ENCODE peak calls at places on chromosomes 7 and 10, in six cellular contexts. H, B, Z, T, C and E are unnamed samples.
A peak's percentile ranks its signal among the peaks of the same experiment; 100 is the strongest.

GRCh38 chr7:105830405-105831218 is 45.8 kb downstream of the ATXN7L1 start:
- DNase-seq in B (no peak), H (peak; percentile 93), T (no peak), C (peak; percentile 94), Z (peak; percentile 20), E (peak; percentile 98)

GRCh38 chr10:24240001-24240751 is 31.2 kb downstream of the KIAA1217 start:
- DNase-seq in Z (no peak), C (no peak), H (no peak), T (no peak), B (no peak), E (no peak)

GRCh38 chr10:68756766-68757165 is 35.7 kb downstream of the CCAR1 start:
- DNase-seq in B (no peak), Z (no peak), T (no peak), H (no peak), C (no peak), E (no peak)

GRCh38 chr10:36479073-36479472 is 646.3 kb upstream of the ANKRD30A start:
- DNase-seq in Z (no peak), H (no peak), T (no peak), B (no peak), C (no peak), E (no peak)

GRCh38 chr10:1679821-1680650 is 57.3 kb downstream of the ADARB2 start:
- DNase-seq in T (no peak), C (no peak), B (no peak), Z (no peak), H (no peak), E (no peak)

GRCh38 chr10:100579261-100579660 is 43.5 kb downstream of the HIF1AN start:
- DNase-seq in Z (no peak), T (no peak), C (no peak), H (no peak), B (no peak), E (no peak)

GRCh38 chr10:127894146-127894545 is 1.4 kb upstream of the CLRN3 start:
- DNase-seq in H (no peak), C (no peak), B (no peak), Z (no peak), T (no peak), E (no peak)

GRCh38 chr10:87589653-87590052 is 70.0 kb upstream of the PAPSS2 start:
- DNase-seq in B (no peak), C (no peak), H (peak; percentile 53), T (no peak), Z (no peak), E (peak; percentile 66)

GRCh38 chr7:46357290-46357689 is 436.2 kb upstream of the IGFBP3 start:
- DNase-seq in Z (no peak), C (no peak), B (no peak), H (no peak), T (no peak), E (no peak)

GRCh38 chr7:145511014-145511413 is 605.6 kb upstream of the CNTNAP2 start:
- DNase-seq in Z (no peak), H (no peak), C (no peak), T (no peak), B (no peak), E (no peak)

GRCh38 chr7:113464096-113464855 is 345.9 kb upstream of the SMIM30 start:
- DNase-seq in Z (no peak), C (no peak), H (no peak), T (no peak), B (no peak), E (no peak)

GRCh38 chr7:47738563-47739166 is 156.8 kb upstream of the TNS3 start:
- DNase-seq in T (no peak), B (peak; percentile 49), Z (no peak), H (no peak), C (no peak), E (no peak)

GRCh38 chr10:7948601-7949000 is 105.9 kb upstream of the GATA3 start:
- DNase-seq in T (no peak), C (no peak), Z (no peak), H (peak; percentile 32), B (no peak), E (peak; percentile 54)

GRCh38 chr7:29881724-29882123 is 75.4 kb downstream of the WIPF3 start:
- DNase-seq in T (no peak), H (no peak), Z (no peak), B (peak; percentile 26), C (no peak), E (no peak)

GRCh38 chr10:13219685-13220670 is 14.2 kb downstream of the UCMA start:
- DNase-seq in C (no peak), B (no peak), H (no peak), T (no peak), Z (peak; percentile 63), E (peak; percentile 5)

GRCh38 chr7:102918865-102919264 is 6.1 kb downstream of the LRRC17 start:
- DNase-seq in B (no peak), H (no peak), T (no peak), Z (no peak), C (no peak), E (no peak)

GRCh38 chr10:11197266-11197712 is 179.6 kb downstream of the CELF2 start:
- DNase-seq in B (no peak), Z (no peak), T (no peak), C (no peak), H (peak; percentile 37), E (no peak)

GRCh38 chr10:132909491-132910071 is 32.8 kb downstream of the CFAP46 start:
- DNase-seq in C (no peak), T (no peak), Z (no peak), B (no peak), H (no peak), E (no peak)

GRCh38 chr10:101363850-101364400 is 10.0 kb downstream of the BTRC start:
- DNase-seq in H (no peak), T (no peak), C (no peak), B (no peak), Z (no peak), E (no peak)

GRCh38 chr10:2341298-2341697 is 604.0 kb upstream of the ADARB2 start:
- DNase-seq in H (no peak), C (peak; percentile 1), B (no peak), T (no peak), Z (no peak), E (no peak)

GRCh38 chr10:9243861-9244515 is 1189.5 kb downstream of the GATA3 start:
- DNase-seq in B (no peak), C (no peak), T (no peak), Z (no peak), H (no peak), E (no peak)

GRCh38 chr10:23314835-23315239 is 29.8 kb downstream of the C10orf67 start:
- DNase-seq in H (peak; percentile 69), C (peak; percentile 83), T (peak; percentile 37), Z (peak; percentile 67), B (peak; percentile 50), E (peak; percentile 77)

GRCh38 chr10:95814011-95814727 is 58.2 kb downstream of the ENTPD1 start:
- DNase-seq in Z (peak; percentile 64), H (peak; percentile 80), B (no peak), C (peak; percentile 81), T (no peak), E (peak; percentile 2)

GRCh38 chr7:106858618-106859532 is 6.2 kb upstream of the PIK3CG start:
- DNase-seq in H (no peak), C (no peak), T (no peak), Z (peak; percentile 79), B (no peak), E (no peak)

GRCh38 chr10:93445097-93445960 is 36.8 kb downstream of the MYOF start:
- DNase-seq in C (peak; percentile 98), T (peak; percentile 91), Z (peak; percentile 91), B (peak; percentile 87), H (peak; percentile 97), E (peak; percentile 98)

GRCh38 chr7:38628630-38629385 is 2.4 kb downstream of the AMPH start:
- DNase-seq in Z (no peak), C (peak; percentile 39), B (no peak), T (no peak), H (no peak), E (peak; percentile 77)

GRCh38 chr10:103761075-103761920 is 94.1 kb downstream of the SH3PXD2A start:
- DNase-seq in C (no peak), T (no peak), Z (no peak), H (no peak), B (no peak), E (no peak)

DNA sequence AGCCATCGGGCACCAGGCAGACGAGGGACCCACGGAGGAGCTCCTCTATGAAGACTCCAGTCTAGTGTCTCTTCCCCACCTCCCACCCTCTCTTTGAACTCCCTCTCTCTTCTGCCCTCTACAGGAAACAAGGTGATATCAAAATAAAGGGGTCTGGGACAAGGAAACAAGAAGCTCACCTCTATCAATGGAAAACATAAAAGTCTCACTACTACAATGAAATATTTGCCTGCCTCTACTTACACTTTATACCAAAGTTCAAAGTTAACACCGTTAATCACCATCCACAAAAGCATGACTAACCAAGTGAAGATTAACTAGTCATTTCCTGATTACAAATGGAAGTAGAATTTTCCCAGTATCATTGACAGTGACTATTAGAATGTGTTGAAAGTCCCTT is 82.2 kb downstream of the PARD3 start:
- DNase-seq in B (no peak), C (no peak), H (peak; percentile 41), T (no peak), Z (no peak), E (no peak)
- TF ChIP-seq CTCF in B (peak; percentile 28), C (no peak), H (no peak), T (no peak), Z (peak; percentile 29), E (peak; percentile 49)

DNA sequence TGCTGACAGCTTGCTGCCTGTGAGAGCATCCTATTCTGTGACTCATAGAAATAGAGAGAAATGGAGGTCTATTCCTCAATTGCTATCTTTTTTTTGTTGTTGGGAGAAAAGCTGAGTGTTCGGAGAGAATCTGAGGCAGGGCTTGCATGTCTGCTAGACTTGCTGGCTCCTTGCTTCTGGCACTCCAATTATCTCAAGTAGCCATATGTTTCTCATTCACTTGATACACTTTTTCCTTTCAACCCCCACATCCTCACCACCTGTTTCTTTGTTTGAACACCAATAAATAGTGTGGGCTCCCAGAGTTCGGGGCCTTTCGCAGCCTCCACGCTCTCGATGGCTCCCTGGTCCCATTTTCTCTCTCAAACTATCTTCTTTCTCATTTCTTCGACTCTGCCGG is 172.2 kb downstream of the SH2D4B start:
- DNase-seq in H (no peak), C (no peak), T (no peak), Z (no peak), B (no peak), E (no peak)
- TF ChIP-seq CTCF in H (no peak), C (no peak), T (no peak), Z (no peak), B (no peak), E (no peak)

GRCh38 chr10:97442277-97442676 is 3.5 kb downstream of the EXOSC1 start:
- DNase-seq in B (no peak), C (no peak), H (no peak), T (no peak), Z (no peak), E (no peak)

GRCh38 chr10:97445357-97445721 is 467 bp downstream of the EXOSC1 start:
- DNase-seq in Z (no peak), C (no peak), H (no peak), T (no peak), B (no peak), E (no peak)

GRCh38 chr10:97444212-97444611 is 1.6 kb downstream of the EXOSC1 start:
- DNase-seq in T (no peak), H (no peak), C (no peak), Z (no peak), B (no peak), E (no peak)

GRCh38 chr10:97450828-97451227 is 4.9 kb downstream of the ZDHHC16 start:
- DNase-seq in H (no peak), C (no peak), B (no peak), T (no peak), Z (no peak), E (no peak)

GRCh38 chr10:97445722-97446639 is at the start of the genes EXOSC1 and ZDHHC16:
- DNase-seq in Z (peak; percentile 82), B (peak; percentile 91), T (peak; percentile 87), H (peak; percentile 92), C (peak; percentile 90), E (peak; percentile 95)
- TF ChIP-seq CTCF in Z (no peak), B (no peak), T (peak; percentile 17), H (peak; percentile 12), C (no peak), E (peak; percentile 3)

GRCh38 chr10:125836746-125837145 is 13.4 kb downstream of the BCCIP start:
- DNase-seq in C (no peak), Z (no peak), H (no peak), T (no peak), B (no peak), E (no peak)
- TF ChIP-seq CTCF in C (no peak), Z (no peak), H (no peak), T (no peak), B (no peak), E (no peak)